ENCODE peak calls at places on chromosomes 16 and 17, in four cellular contexts. R is choroid plexus epithelial cell, T is mammary epithelial cell, Q is AG08395. G is an unnamed sample.

GRCh38 chr17:76968707-76969597 is 100.7 kb downstream of the MGAT5B start:
- DNase-seq in Q (no peak), R (peak; percentile 25), T (no peak), G (no peak)

GRCh38 chr16:89696598-89697128 is 4.8 kb downstream of the SPATA2L start:
- DNase-seq in Q (no peak), R (peak; percentile 43), T (no peak), G (no peak)

GRCh38 chr17:57089391-57089790 is 4.3 kb downstream of the AKAP1 start:
- DNase-seq in T (no peak), Q (no peak), R (no peak), G (no peak)

GRCh38 chr17:17440938-17441730 is 35.7 kb upstream of the MED9 start:
- DNase-seq in Q (no peak), T (no peak), R (no peak), G (no peak)

GRCh38 chr16:22008215-22009142 is 568 bp downstream of the MOSMO start:
- DNase-seq in T (no peak), R (no peak), Q (peak; percentile 26), G (no peak)

GRCh38 chr17:32625971-32626370 is 139.2 kb downstream of the CDK5R1 start:
- DNase-seq in T (no peak), Q (no peak), R (no peak), G (no peak)

GRCh38 chr17:45111838-45112237 is 20.5 kb downstream of the PLCD3 start:
- DNase-seq in R (no peak), Q (no peak), T (no peak), G (no peak)

GRCh38 chr17:767076-767475 is 15.0 kb downstream of the GLOD4 start:
- DNase-seq in Q (no peak), T (no peak), R (no peak), G (no peak)

GRCh38 chr16:31386157-31386984 is 6.8 kb upstream of the ITGAD start:
- DNase-seq in Q (peak; percentile 60), R (peak; percentile 20), T (peak; percentile 89), G (peak; percentile 61)

GRCh38 chr17:75785770-75786538 is 1.3 kb downstream of the UNK start:
- DNase-seq in Q (peak; percentile 51), T (peak; percentile 44), R (peak; percentile 64), G (no peak)

GRCh38 chr17:2124391-2124790 is 69.5 kb downstream of the HIC1 start:
- DNase-seq in R (peak; percentile 50), T (no peak), Q (no peak), G (no peak)

GRCh38 chr17:63785556-63785955 is 11.6 kb downstream of the DDX42 start:
- DNase-seq in T (peak; percentile 90), Q (peak; percentile 57), R (peak; percentile 76), G (peak; percentile 93)

GRCh38 chr17:82216301-82217119 is 3.9 kb upstream of the CCDC57 start:
- DNase-seq in Q (peak; percentile 79), T (peak; percentile 93), R (peak; percentile 63), G (no peak)

G was measured in COLO829.